ENCODE peak calls at places on chromosomes 5 and 9, in seven cellular contexts. T, X, S, H, G, R and N are unnamed samples.

GRCh38 chr5:174618589-174618988 is 105.8 kb upstream of the MSX2 start:
- DNase-seq in T (no peak), X (no peak), S (no peak), H (no peak), G (no peak), R (no peak), N (no peak)

GRCh38 chr9:76194896-76195295 is 199.3 kb downstream of the RFK start:
- DNase-seq in T (no peak), X (no peak), S (no peak), H (no peak), G (no peak), R (no peak), N (no peak)

GRCh38 chr9:106621299-106621920 is 241.6 kb upstream of the ZNF462 start:
- DNase-seq in T (no peak), X (no peak), S (no peak), H (no peak), G (no peak), R (no peak), N (no peak)

GRCh38 chr9:68802525-68803015 is 97.5 kb downstream of the PIP5K1B start:
- DNase-seq in T (no peak), X (peak), S (no peak), H (no peak), G (no peak), R (no peak), N (peak)

GRCh38 chr5:74095871-74096270 is 469.9 kb downstream of the ARHGEF28 start:
- DNase-seq in T (no peak), X (no peak), S (no peak), H (no peak), G (no peak), R (no peak), N (no peak)

GRCh38 chr9:91240596-91240995 is 121.1 kb downstream of the AUH start:
- DNase-seq in T (no peak), X (no peak), S (no peak), H (no peak), G (no peak), R (no peak), N (no peak)

GRCh38 chr9:131043097-131043496 is 34.1 kb downstream of the LAMC3 start:
- DNase-seq in T (no peak), X (no peak), S (no peak), H (no peak), G (no peak), R (no peak), N (no peak)

GRCh38 chr5:43482490-43483064 is 1.1 kb downstream of the TMEM267 start:
- DNase-seq in T (no peak), X (no peak), S (no peak), H (no peak), G (no peak), R (no peak), N (peak)

GRCh38 chr9:85237478-85237877 is 504.3 kb downstream of the AGTPBP1 start:
- DNase-seq in T (no peak), X (no peak), S (no peak), H (no peak), G (no peak), R (no peak), N (no peak)

GRCh38 chr5:114434396-114435219 is 72.7 kb downstream of the KCNN2 start:
- DNase-seq in T (no peak), X (no peak), S (no peak), H (no peak), G (no peak), R (no peak), N (no peak)

GRCh38 chr9:89632136-89633135 is 27.6 kb downstream of the GADD45G start:
- DNase-seq in T (no peak), X (no peak), S (no peak), H (no peak), G (no peak), R (no peak), N (no peak)

GRCh38 chr5:106956187-106956586 is 714.5 kb downstream of the EFNA5 start:
- DNase-seq in T (no peak), X (no peak), S (no peak), H (no peak), G (no peak), R (no peak), N (no peak)

GRCh38 chr5:2126512-2126911 is 243.8 kb upstream of the IRX4 start:
- DNase-seq in T (no peak), X (no peak), S (no peak), H (peak), G (no peak), R (no peak), N (no peak)

GRCh38 chr9:121278535-121279169 is 10.7 kb downstream of the GSN start:
- DNase-seq in T (peak), X (peak), S (peak), H (peak), G (no peak), R (peak), N (peak)

GRCh38 chr5:88879724-88880123 is 3.3 kb downstream of the MEF2C start:
- DNase-seq in T (no peak), X (no peak), S (no peak), H (no peak), G (no peak), R (no peak), N (no peak)

GRCh38 chr9:4832786-4833579 is 40.2 kb downstream of the RCL1 start:
- DNase-seq in T (no peak), X (no peak), S (no peak), H (no peak), G (no peak), R (no peak), N (no peak)

DNA sequence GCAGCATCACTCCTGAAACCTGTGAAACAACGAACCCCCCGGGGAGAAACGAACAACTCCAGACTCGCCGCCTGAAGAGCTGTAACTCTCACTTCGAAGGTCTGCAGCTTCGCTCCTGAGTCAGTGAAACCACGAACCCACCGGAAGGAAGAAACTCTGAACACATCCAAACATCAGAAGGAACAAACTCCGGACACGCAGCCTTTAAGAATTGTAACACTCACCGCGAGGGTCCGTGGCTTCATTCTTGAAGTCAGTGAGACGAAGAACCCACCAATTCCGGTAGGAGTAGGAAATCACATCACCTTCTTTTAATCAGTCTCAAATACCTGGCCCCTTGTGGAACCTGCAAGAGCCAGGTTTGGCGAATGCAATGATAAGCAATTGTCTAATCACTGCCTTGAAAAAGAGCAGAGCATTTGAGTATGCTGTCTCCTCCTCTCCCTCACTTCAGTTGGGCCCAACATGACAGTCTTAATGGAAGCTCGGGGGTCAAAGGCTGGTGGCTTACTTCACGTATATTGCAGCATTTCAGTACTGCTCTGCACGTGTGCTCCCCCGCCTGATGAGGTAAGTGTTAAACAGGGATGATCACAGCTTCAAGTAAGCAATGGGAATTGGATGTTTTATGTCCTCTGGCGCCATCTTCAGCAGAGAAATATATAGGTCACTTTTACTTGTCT is 471 bp downstream of the IRGM start:
- DNase-seq in T (no peak), X (peak), S (peak), H (no peak), G (no peak), R (peak), N (peak)
- TF ChIP-seq POLR2A in T (no peak), X (no peak), S (no peak), H (no peak), G (no peak), R (no peak), N (no peak)

DNA sequence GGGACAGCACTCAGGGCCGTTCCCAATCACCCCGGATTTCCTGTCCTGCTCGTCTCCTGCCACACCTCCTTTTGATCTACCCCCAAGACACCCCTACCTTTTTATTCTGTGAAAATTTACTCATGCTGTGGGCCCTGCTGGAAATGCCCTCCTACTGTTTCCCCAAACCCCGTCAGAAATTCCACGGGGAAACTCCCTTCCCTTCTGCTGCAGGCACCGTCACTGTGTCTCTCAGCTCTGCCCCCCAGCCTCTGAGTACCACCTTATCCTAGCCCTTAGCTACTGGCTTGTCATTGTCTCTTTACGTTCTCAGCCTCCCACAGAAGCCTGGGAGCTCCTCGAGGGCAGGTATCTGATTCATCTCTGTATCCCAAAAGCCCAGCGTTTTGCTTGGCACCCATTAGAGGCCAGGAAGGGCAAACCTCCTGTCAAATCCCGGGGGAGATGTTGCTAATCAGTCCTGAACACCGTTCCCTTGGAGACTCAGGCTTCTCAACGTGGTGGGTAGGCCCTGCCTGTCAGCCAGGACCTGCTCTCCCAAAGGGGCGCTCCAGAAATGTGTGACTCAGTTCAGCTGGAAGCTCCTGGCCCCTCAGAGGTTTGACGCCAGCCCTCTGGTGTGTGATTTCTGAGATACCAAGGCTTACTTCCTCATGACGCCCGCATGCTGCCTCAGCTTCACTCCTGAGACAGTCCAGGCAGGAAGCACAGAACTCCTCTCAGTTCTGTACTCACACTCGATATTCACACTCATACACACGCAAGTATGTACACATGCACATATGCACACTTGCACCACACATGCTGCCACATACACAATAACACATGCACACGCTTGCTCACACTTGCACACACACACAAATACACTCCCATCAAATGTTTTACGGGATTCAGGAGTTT is 50.7 kb upstream of the GRHPR start:
- DNase-seq in T (no peak), X (no peak), S (no peak), H (no peak), G (no peak), R (no peak), N (no peak)
- TF ChIP-seq POLR2A in T (no peak), X (no peak), S (no peak), H (no peak), G (no peak), R (no peak), N (peak)

DNA sequence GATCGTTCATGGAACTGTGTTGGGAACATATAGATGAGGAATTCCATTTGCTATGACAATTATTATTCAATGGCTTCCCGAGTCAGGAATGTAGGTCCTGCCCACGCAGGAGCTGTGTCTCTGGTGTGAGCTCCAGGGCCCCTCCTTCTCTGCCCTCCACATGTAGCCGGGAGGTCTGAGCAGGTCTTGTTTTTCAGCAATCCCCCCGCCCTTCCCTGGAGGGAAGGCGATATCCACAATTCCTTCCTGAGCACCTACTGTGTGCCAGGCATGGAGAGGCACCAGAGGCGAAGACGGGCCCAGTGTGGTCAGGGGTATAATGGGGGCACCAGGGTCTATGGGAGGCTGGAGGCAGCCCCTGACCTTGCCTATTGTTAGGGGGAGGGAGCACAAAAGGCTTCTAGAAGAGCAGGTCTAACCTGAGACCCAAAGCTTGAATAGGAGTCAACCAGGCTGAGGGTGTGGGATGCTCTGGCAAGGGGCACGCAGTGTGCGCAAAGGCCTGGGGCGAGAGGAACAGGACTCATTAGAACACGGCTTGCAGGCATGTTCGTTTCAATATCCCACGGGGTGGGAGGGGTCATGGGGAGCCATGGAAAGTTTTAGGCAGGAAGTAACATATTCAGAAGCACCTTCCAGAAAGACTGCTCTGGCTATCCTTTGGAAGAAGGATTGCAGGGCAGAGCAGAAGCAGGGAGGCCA is 154.9 kb downstream of the C9orf50 start:
- DNase-seq in T (no peak), X (no peak), S (no peak), H (no peak), G (no peak), R (no peak), N (no peak)
- TF ChIP-seq POLR2A in T (no peak), X (no peak), S (no peak), H (no peak), G (no peak), R (no peak), N (no peak)

DNA sequence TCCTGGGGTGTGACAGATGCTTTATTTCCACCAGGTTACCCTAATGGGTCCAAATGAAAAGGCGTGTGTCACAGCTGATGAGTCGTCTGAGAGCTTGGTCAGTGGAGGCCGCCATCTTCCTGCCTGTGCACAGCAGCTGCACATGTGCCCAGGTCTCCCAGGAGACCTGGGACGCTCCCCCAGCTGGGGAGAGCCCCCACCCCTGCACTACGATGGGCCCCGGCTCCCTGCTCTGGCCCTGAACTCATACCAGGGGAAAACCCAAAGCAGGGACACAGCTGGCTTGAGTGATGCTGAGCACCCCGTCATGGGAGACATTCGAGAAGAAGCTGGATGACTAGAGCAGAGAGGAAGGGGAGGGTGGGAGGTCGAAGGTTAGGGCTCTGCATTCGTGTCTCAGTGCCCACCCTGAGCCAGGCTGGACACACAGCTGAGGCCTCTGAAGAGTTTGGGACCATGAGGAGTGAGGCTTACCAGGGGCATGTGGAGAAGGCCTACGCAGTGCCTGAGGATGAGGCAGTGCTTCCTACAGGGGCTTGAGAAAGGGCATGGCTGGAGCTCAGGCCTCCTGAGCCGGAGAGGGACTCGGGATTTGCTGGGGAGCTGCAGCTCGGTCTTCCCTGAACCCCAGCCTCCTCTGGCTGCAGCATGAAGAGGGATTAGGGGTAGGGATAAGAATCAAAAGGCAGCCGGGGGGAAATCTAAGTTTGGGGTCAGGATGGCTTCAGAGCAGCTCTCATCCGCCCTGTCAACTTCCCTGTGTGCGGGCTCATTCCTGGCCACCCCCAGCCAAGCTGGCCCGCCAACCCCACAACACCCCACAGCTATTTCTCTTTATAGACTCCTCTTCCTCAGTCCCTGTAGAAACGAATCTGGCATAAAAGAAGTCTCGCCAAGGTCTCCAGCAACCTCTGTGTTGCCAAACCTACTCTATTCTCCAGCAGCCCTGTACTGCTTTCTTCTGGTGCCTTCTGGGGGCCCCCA is 42.2 kb upstream of the RNU6ATAC start:
- DNase-seq in T (no peak), X (no peak), S (peak), H (peak), G (no peak), R (no peak), N (no peak)
- TF ChIP-seq POLR2A in T (no peak), X (no peak), S (no peak), H (no peak), G (no peak), R (no peak), N (peak)

GRCh38 chr5:94113087-94113486 is 371.7 kb upstream of the POU5F2 start:
- DNase-seq in T (no peak), X (no peak), S (no peak), H (no peak), G (no peak), R (no peak), N (no peak)

GRCh38 chr5:94111209-94112004 is 370.0 kb upstream of the POU5F2 start:
- DNase-seq in T (peak), X (peak), S (peak), H (peak), G (peak), R (peak), N (peak)
- TF ChIP-seq POLR2A in T (peak), X (peak), S (peak), H (no peak), G (peak), R (peak), N (no peak)

DNA sequence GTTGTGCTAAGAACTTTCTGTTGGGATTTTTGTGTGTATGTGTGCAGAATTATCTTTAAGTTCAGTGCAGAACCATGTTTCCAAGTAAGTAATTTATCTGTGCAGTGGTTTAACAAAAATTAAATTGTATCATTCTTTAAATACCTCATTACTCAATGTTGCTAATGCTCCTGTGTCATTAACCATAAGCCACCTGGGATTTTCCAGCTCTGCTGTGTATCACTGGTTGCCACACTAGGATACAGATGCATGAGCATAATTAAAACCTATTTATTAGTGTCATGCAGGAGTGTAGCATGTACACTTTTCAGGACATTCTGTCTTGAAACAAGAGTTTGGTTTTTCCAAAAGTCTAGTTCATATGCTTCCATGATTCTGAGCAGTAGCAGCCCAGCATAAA is 120.4 kb upstream of the PTGER4 start:
- DNase-seq in T (no peak), X (no peak), S (no peak), H (no peak), G (no peak), R (no peak), N (no peak)
- TF ChIP-seq POLR2A in T (no peak), X (no peak), S (no peak), H (no peak), G (no peak), R (no peak), N (no peak)

DNA sequence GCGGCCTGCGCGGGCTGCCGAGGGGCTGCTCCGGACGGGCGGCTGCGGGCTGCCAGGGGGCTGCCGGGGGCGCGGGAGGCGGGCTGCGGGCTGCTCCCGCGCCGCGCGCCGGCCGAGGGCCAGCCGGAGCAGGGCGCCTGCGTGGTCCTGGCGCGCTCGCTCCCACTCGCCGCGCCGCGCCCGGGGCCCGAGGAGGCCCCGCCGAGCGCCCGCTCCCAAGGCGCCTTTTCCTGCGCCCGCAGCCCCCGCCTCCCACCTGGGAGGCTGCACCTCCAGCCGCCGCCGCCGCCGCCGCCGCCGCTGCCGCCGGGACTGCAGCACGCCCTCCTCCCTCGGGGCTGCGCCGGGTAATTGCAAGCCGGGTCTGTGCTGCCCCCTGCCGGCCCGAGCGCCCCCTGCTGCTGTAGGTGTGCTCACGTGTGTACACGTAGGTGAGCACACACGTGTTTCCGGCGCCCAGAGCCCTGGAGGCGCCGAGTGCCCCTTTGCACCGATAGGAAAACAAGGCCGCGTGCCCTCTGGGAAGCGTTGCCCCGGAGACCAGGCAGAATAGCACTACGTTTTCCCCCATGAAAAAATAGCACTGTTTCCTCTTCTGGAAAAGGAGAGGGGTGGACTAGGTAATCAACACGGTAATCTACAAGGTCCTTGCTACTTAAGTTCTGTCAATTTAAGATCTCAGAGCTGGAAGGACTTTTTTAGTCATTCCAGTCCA is at the start of gene EPB41L4B:
- DNase-seq in T (peak), X (peak), S (peak), H (peak), G (no peak), R (peak), N (peak)
- TF ChIP-seq POLR2A in T (no peak), X (no peak), S (no peak), H (no peak), G (no peak), R (no peak), N (no peak)

GRCh38 chr9:109986423-109987055 is 206.5 kb downstream of the PALM2AKAP2 start:
- DNase-seq in T (no peak), X (no peak), S (no peak), H (no peak), G (no peak), R (no peak), N (no peak)
- TF ChIP-seq POLR2A in T (no peak), X (no peak), S (no peak), H (no peak), G (no peak), R (no peak), N (no peak)